ENCODE peak calls at places on chromosomes 2 and 18, in five cellular contexts. One of them, this sample, is unnamed.

GRCh38 chr2:222864296-222864695 is 3.5 kb downstream of the ACSL3 start:
- DNase-seq in GM12865: no peak
- DNase-seq in NCI-H748 treated with DMSO at 0.1 percent for 48 hours: no peak
- DNase-seq in GDM1: no peak
- DNase-seq in activated T-cell treated with anti-CD3 and anti-CD28 coated beads for 1 hour: no peak
- DNase-seq in this sample: no peak

GRCh38 chr2:236001854-236002253 is 166.3 kb downstream of the GBX2 start:
- DNase-seq in GM12865: no peak
- DNase-seq in NCI-H748 treated with DMSO at 0.1 percent for 48 hours: no peak
- DNase-seq in GDM1: no peak
- DNase-seq in activated T-cell treated with anti-CD3 and anti-CD28 coated beads for 1 hour: no peak
- DNase-seq in this sample: no peak

GRCh38 chr2:64008434-64009009 is 10.7 kb downstream of the VPS54 start:
- DNase-seq in GM12865: no peak
- DNase-seq in NCI-H748 treated with DMSO at 0.1 percent for 48 hours: no peak
- DNase-seq in GDM1: no peak
- DNase-seq in activated T-cell treated with anti-CD3 and anti-CD28 coated beads for 1 hour: no peak
- DNase-seq in this sample: no peak

GRCh38 chr2:159095813-159096212 is 127.4 kb downstream of the TANC1 start:
- DNase-seq in GM12865: no peak
- DNase-seq in NCI-H748 treated with DMSO at 0.1 percent for 48 hours: no peak
- DNase-seq in GDM1: no peak
- DNase-seq in activated T-cell treated with anti-CD3 and anti-CD28 coated beads for 1 hour: no peak
- DNase-seq in this sample: no peak

GRCh38 chr18:44651453-44651852 is 29.2 kb upstream of the SETBP1 start:
- DNase-seq in GM12865: no peak
- DNase-seq in NCI-H748 treated with DMSO at 0.1 percent for 48 hours: no peak
- DNase-seq in GDM1: no peak
- DNase-seq in activated T-cell treated with anti-CD3 and anti-CD28 coated beads for 1 hour: no peak
- DNase-seq in this sample: no peak

GRCh38 chr2:33378551-33379220 is 97.8 kb upstream of the RASGRP3 start:
- DNase-seq in GM12865: no peak
- DNase-seq in NCI-H748 treated with DMSO at 0.1 percent for 48 hours: no peak
- DNase-seq in GDM1: no peak
- DNase-seq in activated T-cell treated with anti-CD3 and anti-CD28 coated beads for 1 hour: no peak
- DNase-seq in this sample: no peak

GRCh38 chr2:154226931-154227330 is 355.2 kb downstream of the GALNT13 start:
- DNase-seq in GM12865: no peak
- DNase-seq in NCI-H748 treated with DMSO at 0.1 percent for 48 hours: peak
- DNase-seq in GDM1: no peak
- DNase-seq in activated T-cell treated with anti-CD3 and anti-CD28 coated beads for 1 hour: no peak
- DNase-seq in this sample: no peak

GRCh38 chr2:27715318-27716165 is 51.9 kb downstream of the SLC4A1AP start:
- DNase-seq in GM12865: peak
- DNase-seq in NCI-H748 treated with DMSO at 0.1 percent for 48 hours: no peak
- DNase-seq in GDM1: no peak
- DNase-seq in activated T-cell treated with anti-CD3 and anti-CD28 coated beads for 1 hour: no peak
- DNase-seq in this sample: no peak

GRCh38 chr2:151361674-151362380 is 4.4 kb downstream of the TNFAIP6 start:
- DNase-seq in GM12865: no peak
- DNase-seq in NCI-H748 treated with DMSO at 0.1 percent for 48 hours: no peak
- DNase-seq in GDM1: no peak
- DNase-seq in activated T-cell treated with anti-CD3 and anti-CD28 coated beads for 1 hour: no peak
- DNase-seq in this sample: no peak

GRCh38 chr2:88837511-88838160 is 146.2 kb downstream of the RPIA start:
- DNase-seq in GM12865: no peak
- DNase-seq in NCI-H748 treated with DMSO at 0.1 percent for 48 hours: no peak
- DNase-seq in GDM1: no peak
- DNase-seq in activated T-cell treated with anti-CD3 and anti-CD28 coated beads for 1 hour: no peak
- DNase-seq in this sample: no peak

GRCh38 chr2:100606332-100606731 is 43.5 kb downstream of the PDCL3 start:
- DNase-seq in GM12865: no peak
- DNase-seq in NCI-H748 treated with DMSO at 0.1 percent for 48 hours: no peak
- DNase-seq in GDM1: no peak
- DNase-seq in activated T-cell treated with anti-CD3 and anti-CD28 coated beads for 1 hour: no peak
- DNase-seq in this sample: no peak

GRCh38 chr2:10269711-10270610 is 32.7 kb upstream of the HPCAL1 start:
- DNase-seq in GM12865: no peak
- DNase-seq in NCI-H748 treated with DMSO at 0.1 percent for 48 hours: no peak
- DNase-seq in GDM1: no peak
- DNase-seq in activated T-cell treated with anti-CD3 and anti-CD28 coated beads for 1 hour: no peak
- DNase-seq in this sample: no peak

GRCh38 chr18:10689954-10690302 is 164.1 kb downstream of the NAPG start:
- DNase-seq in GM12865: no peak
- DNase-seq in NCI-H748 treated with DMSO at 0.1 percent for 48 hours: no peak
- DNase-seq in GDM1: no peak
- DNase-seq in activated T-cell treated with anti-CD3 and anti-CD28 coated beads for 1 hour: no peak
- DNase-seq in this sample: no peak

GRCh38 chr2:112793449-112793978 is 9.2 kb upstream of the IL1A start:
- DNase-seq in GM12865: peak
- DNase-seq in NCI-H748 treated with DMSO at 0.1 percent for 48 hours: no peak
- DNase-seq in GDM1: no peak
- DNase-seq in activated T-cell treated with anti-CD3 and anti-CD28 coated beads for 1 hour: no peak
- DNase-seq in this sample: no peak

GRCh38 chr2:10935953-10936942 is 24.5 kb downstream of the KCNF1 start:
- DNase-seq in GM12865: no peak
- DNase-seq in NCI-H748 treated with DMSO at 0.1 percent for 48 hours: peak
- DNase-seq in GDM1: no peak
- DNase-seq in activated T-cell treated with anti-CD3 and anti-CD28 coated beads for 1 hour: no peak
- DNase-seq in this sample: no peak

GRCh38 chr2:238389985-238390682 is 36.6 kb upstream of the ASB1 start:
- DNase-seq in GM12865: no peak
- DNase-seq in NCI-H748 treated with DMSO at 0.1 percent for 48 hours: peak
- DNase-seq in GDM1: peak
- DNase-seq in activated T-cell treated with anti-CD3 and anti-CD28 coated beads for 1 hour: no peak
- DNase-seq in this sample: no peak

GRCh38 chr18:24989760-24990547 is 362.0 kb downstream of the ZNF521 start:
- DNase-seq in GM12865: no peak
- DNase-seq in NCI-H748 treated with DMSO at 0.1 percent for 48 hours: no peak
- DNase-seq in GDM1: peak
- DNase-seq in activated T-cell treated with anti-CD3 and anti-CD28 coated beads for 1 hour: no peak
- DNase-seq in this sample: no peak

GRCh38 chr2:228600265-228600664 is 418.8 kb upstream of the SPHKAP start:
- DNase-seq in GM12865: no peak
- DNase-seq in NCI-H748 treated with DMSO at 0.1 percent for 48 hours: no peak
- DNase-seq in GDM1: no peak
- DNase-seq in activated T-cell treated with anti-CD3 and anti-CD28 coated beads for 1 hour: no peak
- DNase-seq in this sample: no peak

GRCh38 chr2:134244091-134244490 is 9.8 kb upstream of the MGAT5 start:
- DNase-seq in GM12865: no peak
- DNase-seq in NCI-H748 treated with DMSO at 0.1 percent for 48 hours: no peak
- DNase-seq in GDM1: no peak
- DNase-seq in activated T-cell treated with anti-CD3 and anti-CD28 coated beads for 1 hour: no peak
- DNase-seq in this sample: no peak

GRCh38 chr2:71860381-71860926 is 287.2 kb downstream of the CYP26B1 start:
- DNase-seq in GM12865: no peak
- DNase-seq in NCI-H748 treated with DMSO at 0.1 percent for 48 hours: no peak
- DNase-seq in GDM1: no peak
- DNase-seq in activated T-cell treated with anti-CD3 and anti-CD28 coated beads for 1 hour: no peak
- DNase-seq in this sample: no peak

GRCh38 chr2:163401481-163401880 is 334.3 kb downstream of the FIGN start:
- DNase-seq in GM12865: no peak
- DNase-seq in NCI-H748 treated with DMSO at 0.1 percent for 48 hours: no peak
- DNase-seq in GDM1: no peak
- DNase-seq in activated T-cell treated with anti-CD3 and anti-CD28 coated beads for 1 hour: no peak
- DNase-seq in this sample: no peak

GRCh38 chr2:236241181-236242056 is 22.8 kb downstream of the ASB18 start:
- DNase-seq in GM12865: no peak
- DNase-seq in NCI-H748 treated with DMSO at 0.1 percent for 48 hours: no peak
- DNase-seq in GDM1: no peak
- DNase-seq in activated T-cell treated with anti-CD3 and anti-CD28 coated beads for 1 hour: no peak
- DNase-seq in this sample: no peak